ENCODE peak calls at places on chromosomes 1 and 21, in ten cellular contexts. B, Q, H, E, M, Y, R, G, N and D are unnamed samples.

GRCh38 chr1:232726048-232726779 is 79.0 kb upstream of the MAP10 start:
- DNase-seq in B (no peak), Q (peak; percentile 95), H (peak; percentile 31), E (no peak), M (peak; percentile 55), Y (no peak), R (no peak), G (no peak), N (no peak), D (no peak)

GRCh38 chr1:1875932-1876331 is 15.0 kb downstream of the GNB1 start:
- DNase-seq in B (no peak), Q (no peak), H (no peak), E (no peak), M (no peak), Y (no peak), R (no peak), G (no peak), N (no peak), D (no peak)

GRCh38 chr21:15443740-15444117 is 286.1 kb upstream of the USP25 start:
- DNase-seq in B (no peak), Q (no peak), H (no peak), E (no peak), M (no peak), Y (no peak), R (no peak), G (no peak), N (no peak), D (no peak)

GRCh38 chr1:86788300-86789206 is 84.2 kb downstream of the SH3GLB1 start:
- DNase-seq in B (no peak), Q (peak; percentile 79), H (peak; percentile 86), E (no peak), M (no peak), Y (no peak), R (no peak), G (peak; percentile 22), N (no peak), D (no peak)

GRCh38 chr1:154975409-154976205 is 1.1 kb downstream of the CKS1B start:
- DNase-seq in B (peak; percentile 79), Q (no peak), H (peak; percentile 53), E (no peak), M (peak; percentile 71), Y (peak; percentile 76), R (peak; percentile 77), G (peak; percentile 46), N (no peak), D (peak; percentile 64)

GRCh38 chr1:19877821-19878636 is 4.2 kb upstream of the OTUD3 start:
- DNase-seq in B (peak; percentile 52), Q (no peak), H (no peak), E (no peak), M (peak; percentile 40), Y (peak; percentile 44), R (peak; percentile 54), G (peak; percentile 68), N (no peak), D (peak; percentile 28)

GRCh38 chr1:68051475-68051874 is 1.0 kb upstream of the DIRAS3 start:
- DNase-seq in B (peak; percentile 26), Q (no peak), H (peak; percentile 68), E (no peak), M (peak; percentile 82), Y (no peak), R (peak; percentile 90), G (no peak), N (peak; percentile 23), D (peak; percentile 83)

GRCh38 chr1:77905603-77906002 is 17.2 kb downstream of the NEXN start:
- DNase-seq in B (no peak), Q (no peak), H (no peak), E (no peak), M (no peak), Y (no peak), R (no peak), G (no peak), N (no peak), D (no peak)

GRCh38 chr1:59028052-59028451 is 244.2 kb upstream of the JUN start:
- DNase-seq in B (peak; percentile 44), Q (no peak), H (no peak), E (no peak), M (no peak), Y (no peak), R (no peak), G (no peak), N (no peak), D (no peak)

GRCh38 chr1:200226969-200227303 is 182.9 kb downstream of the ZNF281 start:
- DNase-seq in B (no peak), Q (no peak), H (no peak), E (no peak), M (no peak), Y (no peak), R (peak; percentile 60), G (no peak), N (no peak), D (no peak)

GRCh38 chr1:37471345-37472231 is 2.8 kb upstream of the ZC3H12A start:
- DNase-seq in B (peak; percentile 83), Q (peak; percentile 82), H (peak; percentile 90), E (peak; percentile 66), M (peak; percentile 95), Y (no peak), R (peak; percentile 91), G (peak; percentile 58), N (no peak), D (peak; percentile 28)

GRCh38 chr1:244712669-244713068 is 59.7 kb downstream of the DESI2 start:
- DNase-seq in B (no peak), Q (no peak), H (no peak), E (no peak), M (no peak), Y (no peak), R (peak; percentile 25), G (no peak), N (no peak), D (no peak)

DNA sequence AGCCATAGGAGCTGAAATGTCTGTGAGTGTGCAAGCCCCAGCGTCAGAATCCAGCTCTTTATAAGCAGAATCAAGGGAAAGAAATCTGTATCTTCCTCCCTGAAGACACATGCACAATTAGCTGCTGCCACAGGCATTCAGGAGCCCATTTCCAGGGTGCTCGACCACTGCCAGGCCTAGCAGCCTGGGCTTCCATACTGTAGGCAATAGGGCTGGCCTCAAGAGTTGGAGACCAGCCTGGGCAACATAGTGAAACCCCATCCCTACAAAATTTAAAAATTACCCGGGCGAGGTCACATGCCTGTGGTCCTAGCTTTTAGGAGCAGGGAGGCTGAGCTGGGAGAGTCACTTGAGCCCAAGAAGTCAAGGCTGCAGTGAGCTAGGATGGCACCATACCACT is 41.0 kb downstream of the NEK2 start:
- DNase-seq in B (no peak), Q (no peak), H (no peak), E (no peak), M (no peak), Y (no peak), R (no peak), G (no peak), N (no peak), D (no peak)
- H3K9ac ChIP-seq in B (no peak overlapping the region), Q (no peak overlapping the region), H (no peak overlapping the region), E (no peak overlapping the region), M (no peak overlapping the region), Y (no peak overlapping the region), R (no peak overlapping the region), G (no peak overlapping the region), N (no peak overlapping the region), D (no peak overlapping the region)

GRCh38 chr1:234927312-234927967 is 201.2 kb downstream of the TOMM20 start:
- DNase-seq in B (peak; percentile 22), Q (no peak), H (no peak), E (no peak), M (no peak), Y (no peak), R (no peak), G (no peak), N (no peak), D (no peak)

GRCh38 chr1:234926574-234927311 is 201.9 kb downstream of the TOMM20 start:
- DNase-seq in B (peak; percentile 19), Q (no peak), H (no peak), E (no peak), M (no peak), Y (no peak), R (no peak), G (no peak), N (no peak), D (no peak)

GRCh38 chr1:234926252-234926573 is 202.4 kb downstream of the TOMM20 start:
- DNase-seq in B (no peak), Q (no peak), H (no peak), E (no peak), M (no peak), Y (no peak), R (no peak), G (no peak), N (no peak), D (no peak)

GRCh38 chr1:234924450-234925355 is 203.9 kb downstream of the TOMM20 start:
- DNase-seq in B (no peak), Q (no peak), H (no peak), E (no peak), M (no peak), Y (no peak), R (no peak), G (no peak), N (no peak), D (no peak)

DNA sequence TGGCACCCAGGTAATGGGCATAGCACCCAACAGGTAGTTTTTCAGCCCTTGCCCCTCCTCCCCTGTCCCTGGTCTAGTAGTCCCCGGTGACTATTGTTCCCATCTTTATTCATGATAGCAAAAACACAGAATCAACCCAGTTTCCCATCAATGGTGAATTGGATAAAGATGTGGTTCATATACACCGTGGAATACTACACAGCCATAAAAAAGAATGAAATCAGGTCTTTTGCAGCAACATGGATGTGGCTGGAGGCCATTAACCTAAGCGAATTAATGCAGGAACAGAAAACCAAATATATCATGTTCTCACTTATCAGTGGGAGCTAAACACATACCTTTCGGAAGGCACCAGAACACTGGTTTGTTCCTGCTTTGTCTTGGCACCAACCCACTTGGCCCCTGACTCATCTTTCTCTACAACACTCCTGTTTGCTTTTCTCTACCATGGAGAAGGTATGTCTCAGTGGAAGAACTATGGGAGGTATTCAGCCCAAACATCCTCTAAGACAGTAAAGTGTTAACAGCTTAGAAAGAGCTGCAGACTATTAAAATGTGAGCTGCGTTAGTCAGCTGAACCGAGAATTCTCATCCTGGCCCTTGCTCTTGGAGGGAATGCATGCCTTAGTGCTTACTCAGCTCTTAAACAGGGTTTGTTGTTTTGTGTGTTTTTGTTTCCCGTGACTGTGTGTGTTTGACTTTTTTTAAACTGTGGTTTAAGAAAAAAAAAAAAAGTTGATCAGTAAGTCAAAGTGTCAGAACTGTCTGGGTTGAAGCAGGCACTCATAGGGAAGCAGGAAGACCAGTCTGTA is 203.0 kb downstream of the TOMM20 start:
- DNase-seq in B (peak; percentile 29), Q (peak; percentile 96), H (peak; percentile 99), E (peak; percentile 46), M (peak; percentile 96), Y (no peak), R (peak; percentile 70), G (no peak), N (no peak), D (no peak)
- H3K9ac ChIP-seq in B (no peak overlapping the region), Q (peak overlapping the region; percentile 71), H (no peak overlapping the region), E (no peak overlapping the region), M (no peak overlapping the region), Y (no peak overlapping the region), R (no peak overlapping the region), G (no peak overlapping the region), N (no peak overlapping the region), D (no peak overlapping the region)

GRCh38 chr1:5324903-5325302 is 667.3 kb downstream of the NPHP4 start:
- DNase-seq in B (no peak), Q (no peak), H (no peak), E (no peak), M (no peak), Y (no peak), R (no peak), G (no peak), N (no peak), D (no peak)
- H3K9ac ChIP-seq in B (no peak overlapping the region), Q (no peak overlapping the region), H (no peak overlapping the region), E (no peak overlapping the region), M (no peak overlapping the region), Y (no peak overlapping the region), R (no peak overlapping the region), G (no peak overlapping the region), N (no peak overlapping the region), D (no peak overlapping the region)

GRCh38 chr1:9717193-9718005 is 65.9 kb downstream of the PIK3CD start:
- DNase-seq in B (peak; percentile 73), Q (no peak), H (no peak), E (no peak), M (peak; percentile 86), Y (peak; percentile 77), R (peak; percentile 87), G (peak; percentile 95), N (no peak), D (no peak)
- H3K9ac ChIP-seq in B (peak overlapping the region; percentile 60), Q (no peak overlapping the region), H (no peak overlapping the region), E (no peak overlapping the region), M (peak overlapping the region; percentile 27), Y (peak overlapping the region; percentile 27), R (no peak overlapping the region), G (peak overlapping the region; percentile 84), N (no peak overlapping the region), D (no peak overlapping the region)